ENCODE peak calls at places on chromosomes 12 and 14, in ten cellular contexts. One of them, this sample, is unnamed.

GRCh38 chr12:112664569-112664968 is 127.0 kb upstream of the RPH3A start:
- DNase-seq in spleen: no peak
- DNase-seq in PC-3: peak
- DNase-seq in pancreas: no peak
- DNase-seq in upper lobe of left lung: no peak
- DNase-seq in ascending aorta: no peak
- DNase-seq in Peyer's patch: no peak
- DNase-seq in uterus: no peak
- DNase-seq in fibroblast of lung: peak
- DNase-seq in IMR-90: no peak
- DNase-seq in this sample: no peak

GRCh38 chr14:40365305-40365704 is 933.1 kb upstream of the FBXO33 start:
- DNase-seq in fibroblast of lung: no peak
- DNase-seq in uterus: no peak
- DNase-seq in Peyer's patch: no peak
- DNase-seq in PC-3: no peak
- DNase-seq in IMR-90: no peak
- DNase-seq in pancreas: no peak
- DNase-seq in upper lobe of left lung: no peak
- DNase-seq in spleen: no peak
- DNase-seq in ascending aorta: no peak
- DNase-seq in this sample: no peak

GRCh38 chr12:25655702-25656101 is 102.6 kb upstream of the LMNTD1 start:
- DNase-seq in spleen: no peak
- DNase-seq in pancreas: no peak
- DNase-seq in PC-3: peak
- DNase-seq in Peyer's patch: no peak
- DNase-seq in upper lobe of left lung: no peak
- DNase-seq in fibroblast of lung: no peak
- DNase-seq in ascending aorta: no peak
- DNase-seq in uterus: no peak
- DNase-seq in IMR-90: no peak
- DNase-seq in this sample: no peak

GRCh38 chr12:120366884-120367251 is 2.1 kb downstream of the MSI1 start:
- DNase-seq in PC-3: no peak
- DNase-seq in fibroblast of lung: no peak
- DNase-seq in spleen: no peak
- DNase-seq in pancreas: no peak
- DNase-seq in IMR-90: no peak
- DNase-seq in uterus: no peak
- DNase-seq in Peyer's patch: no peak
- DNase-seq in ascending aorta: no peak
- DNase-seq in upper lobe of left lung: no peak
- DNase-seq in this sample: no peak

GRCh38 chr14:20684662-20685456 is 499 bp downstream of the RNASE4 start:
- DNase-seq in PC-3: peak
- DNase-seq in fibroblast of lung: peak
- DNase-seq in pancreas: no peak
- DNase-seq in IMR-90: peak
- DNase-seq in spleen: no peak
- DNase-seq in ascending aorta: peak
- DNase-seq in uterus: peak
- DNase-seq in Peyer's patch: peak
- DNase-seq in upper lobe of left lung: peak
- DNase-seq in this sample: no peak

GRCh38 chr12:126389215-126389841 is 1324.1 kb downstream of the AACS start:
- DNase-seq in Peyer's patch: no peak
- DNase-seq in ascending aorta: no peak
- DNase-seq in PC-3: no peak
- DNase-seq in pancreas: no peak
- DNase-seq in fibroblast of lung: peak
- DNase-seq in IMR-90: no peak
- DNase-seq in spleen: no peak
- DNase-seq in uterus: no peak
- DNase-seq in upper lobe of left lung: no peak
- DNase-seq in this sample: no peak

GRCh38 chr12:66187822-66188221 is 1.2 kb upstream of the IRAK3 start:
- DNase-seq in IMR-90: no peak
- DNase-seq in upper lobe of left lung: no peak
- DNase-seq in uterus: no peak
- DNase-seq in Peyer's patch: no peak
- DNase-seq in fibroblast of lung: no peak
- DNase-seq in PC-3: no peak
- DNase-seq in pancreas: no peak
- DNase-seq in ascending aorta: no peak
- DNase-seq in spleen: no peak
- DNase-seq in this sample: no peak

GRCh38 chr12:85779768-85780167 is 56.4 kb downstream of the RASSF9 start:
- DNase-seq in IMR-90: no peak
- DNase-seq in ascending aorta: no peak
- DNase-seq in PC-3: peak
- DNase-seq in uterus: no peak
- DNase-seq in spleen: no peak
- DNase-seq in pancreas: no peak
- DNase-seq in Peyer's patch: no peak
- DNase-seq in upper lobe of left lung: no peak
- DNase-seq in fibroblast of lung: no peak
- DNase-seq in this sample: no peak

GRCh38 chr14:49879683-49880204 is 13.1 kb upstream of the ARF6 start:
- DNase-seq in Peyer's patch: peak
- DNase-seq in pancreas: no peak
- DNase-seq in PC-3: peak
- DNase-seq in spleen: no peak
- DNase-seq in upper lobe of left lung: peak
- DNase-seq in IMR-90: peak
- DNase-seq in uterus: no peak
- DNase-seq in ascending aorta: no peak
- DNase-seq in fibroblast of lung: peak
- DNase-seq in this sample: peak

GRCh38 chr12:71392521-71393145 is 47.0 kb upstream of the LGR5 start:
- DNase-seq in spleen: no peak
- DNase-seq in uterus: no peak
- DNase-seq in IMR-90: peak
- DNase-seq in Peyer's patch: no peak
- DNase-seq in pancreas: no peak
- DNase-seq in upper lobe of left lung: no peak
- DNase-seq in ascending aorta: no peak
- DNase-seq in fibroblast of lung: peak
- DNase-seq in PC-3: peak
- DNase-seq in this sample: peak

GRCh38 chr14:99745307-99745951 is 47.8 kb upstream of the EML1 start:
- DNase-seq in spleen: no peak
- DNase-seq in IMR-90: peak
- DNase-seq in PC-3: no peak
- DNase-seq in ascending aorta: no peak
- DNase-seq in upper lobe of left lung: no peak
- DNase-seq in fibroblast of lung: peak
- DNase-seq in uterus: no peak
- DNase-seq in Peyer's patch: no peak
- DNase-seq in pancreas: no peak
- DNase-seq in this sample: no peak

GRCh38 chr12:124379938-124380754 is 85.3 kb downstream of the RFLNA start:
- DNase-seq in uterus: peak
- DNase-seq in Peyer's patch: peak
- DNase-seq in spleen: peak
- DNase-seq in ascending aorta: peak
- DNase-seq in PC-3: peak
- DNase-seq in fibroblast of lung: peak
- DNase-seq in upper lobe of left lung: peak
- DNase-seq in IMR-90: peak
- DNase-seq in pancreas: no peak
- DNase-seq in this sample: no peak
- TF ChIP-seq CTCF in uterus: peak
- TF ChIP-seq CTCF in Peyer's patch: no peak
- TF ChIP-seq CTCF in spleen: peak
- TF ChIP-seq CTCF in ascending aorta: peak
- TF ChIP-seq CTCF in PC-3: peak
- TF ChIP-seq CTCF in fibroblast of lung: peak
- TF ChIP-seq CTCF in upper lobe of left lung: peak
- TF ChIP-seq CTCF in IMR-90: peak
- TF ChIP-seq CTCF in pancreas: no peak
- TF ChIP-seq CTCF in this sample: no peak

GRCh38 chr12:108721824-108722223 is 9.5 kb downstream of the CORO1C start:
- DNase-seq in Peyer's patch: no peak
- DNase-seq in PC-3: no peak
- DNase-seq in pancreas: no peak
- DNase-seq in upper lobe of left lung: no peak
- DNase-seq in fibroblast of lung: no peak
- DNase-seq in IMR-90: no peak
- DNase-seq in uterus: no peak
- DNase-seq in ascending aorta: no peak
- DNase-seq in spleen: no peak
- DNase-seq in this sample: no peak

GRCh38 chr12:108722992-108723766 is 8.1 kb downstream of the CORO1C start:
- DNase-seq in Peyer's patch: no peak
- DNase-seq in fibroblast of lung: peak
- DNase-seq in IMR-90: peak
- DNase-seq in uterus: no peak
- DNase-seq in ascending aorta: no peak
- DNase-seq in pancreas: no peak
- DNase-seq in spleen: no peak
- DNase-seq in PC-3: peak
- DNase-seq in upper lobe of left lung: peak
- DNase-seq in this sample: no peak

GRCh38 chr12:108724054-108724889 is 7.0 kb downstream of the CORO1C start:
- DNase-seq in IMR-90: peak
- DNase-seq in ascending aorta: no peak
- DNase-seq in Peyer's patch: no peak
- DNase-seq in upper lobe of left lung: peak
- DNase-seq in fibroblast of lung: peak
- DNase-seq in spleen: no peak
- DNase-seq in pancreas: no peak
- DNase-seq in uterus: no peak
- DNase-seq in PC-3: peak
- DNase-seq in this sample: peak

GRCh38 chr12:108720757-108721514 is 10.4 kb downstream of the CORO1C start:
- DNase-seq in ascending aorta: no peak
- DNase-seq in IMR-90: no peak
- DNase-seq in fibroblast of lung: peak
- DNase-seq in upper lobe of left lung: no peak
- DNase-seq in pancreas: no peak
- DNase-seq in PC-3: peak
- DNase-seq in Peyer's patch: no peak
- DNase-seq in spleen: no peak
- DNase-seq in uterus: no peak
- DNase-seq in this sample: no peak

GRCh38 chr12:108722463-108722862 is 8.9 kb downstream of the CORO1C start:
- DNase-seq in pancreas: no peak
- DNase-seq in PC-3: no peak
- DNase-seq in Peyer's patch: no peak
- DNase-seq in spleen: no peak
- DNase-seq in fibroblast of lung: peak
- DNase-seq in IMR-90: no peak
- DNase-seq in uterus: no peak
- DNase-seq in upper lobe of left lung: no peak
- DNase-seq in ascending aorta: no peak
- DNase-seq in this sample: no peak
- H3K4me3 ChIP-seq in pancreas: no peak
- H3K4me3 ChIP-seq in PC-3: peak
- H3K4me3 ChIP-seq in Peyer's patch: no peak
- H3K4me3 ChIP-seq in spleen: no peak
- H3K4me3 ChIP-seq in fibroblast of lung: peak
- H3K4me3 ChIP-seq in IMR-90: no peak
- H3K4me3 ChIP-seq in uterus: no peak
- H3K4me3 ChIP-seq in upper lobe of left lung: no peak
- H3K4me3 ChIP-seq in ascending aorta: no peak
- H3K4me3 ChIP-seq in this sample: no peak

DNA sequence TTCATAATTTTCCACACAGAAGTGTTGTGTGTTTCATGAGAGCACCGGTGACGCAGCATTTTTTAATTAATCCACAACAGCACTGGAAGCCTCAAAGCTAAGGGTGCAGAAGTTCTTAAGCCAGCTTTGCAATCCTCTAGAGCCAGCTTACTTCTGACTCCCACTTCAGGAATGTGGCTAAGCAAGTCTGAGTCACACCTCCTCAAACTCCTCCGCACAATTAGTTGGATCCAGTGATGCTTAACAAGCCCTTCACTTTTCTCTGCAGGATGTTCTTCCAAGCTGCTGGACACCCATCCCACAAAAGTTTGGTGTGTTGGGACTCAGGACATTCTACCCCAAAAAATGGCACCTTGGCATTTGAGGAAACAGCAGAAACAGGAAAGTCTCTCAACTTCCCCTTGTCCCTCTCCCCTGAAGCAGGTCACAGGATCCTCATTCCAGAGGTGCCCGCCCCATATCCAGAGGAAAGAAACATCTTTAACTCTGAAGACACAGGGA is 210.0 kb downstream of the PPM1H start:
- DNase-seq in fibroblast of lung: peak
- DNase-seq in ascending aorta: peak
- DNase-seq in Peyer's patch: peak
- DNase-seq in upper lobe of left lung: peak
- DNase-seq in PC-3: peak
- DNase-seq in spleen: no peak
- DNase-seq in pancreas: no peak
- DNase-seq in uterus: peak
- DNase-seq in IMR-90: peak
- DNase-seq in this sample: no peak
- H3K27ac ChIP-seq in fibroblast of lung: peak
- H3K27ac ChIP-seq in ascending aorta: peak
- H3K27ac ChIP-seq in Peyer's patch: no peak
- H3K27ac ChIP-seq in upper lobe of left lung: no peak
- H3K27ac ChIP-seq in PC-3: peak
- H3K27ac ChIP-seq in spleen: no peak
- H3K27ac ChIP-seq in pancreas: no peak
- H3K27ac ChIP-seq in uterus: peak
- H3K27ac ChIP-seq in IMR-90: peak
- H3K27ac ChIP-seq in this sample: no peak

DNA sequence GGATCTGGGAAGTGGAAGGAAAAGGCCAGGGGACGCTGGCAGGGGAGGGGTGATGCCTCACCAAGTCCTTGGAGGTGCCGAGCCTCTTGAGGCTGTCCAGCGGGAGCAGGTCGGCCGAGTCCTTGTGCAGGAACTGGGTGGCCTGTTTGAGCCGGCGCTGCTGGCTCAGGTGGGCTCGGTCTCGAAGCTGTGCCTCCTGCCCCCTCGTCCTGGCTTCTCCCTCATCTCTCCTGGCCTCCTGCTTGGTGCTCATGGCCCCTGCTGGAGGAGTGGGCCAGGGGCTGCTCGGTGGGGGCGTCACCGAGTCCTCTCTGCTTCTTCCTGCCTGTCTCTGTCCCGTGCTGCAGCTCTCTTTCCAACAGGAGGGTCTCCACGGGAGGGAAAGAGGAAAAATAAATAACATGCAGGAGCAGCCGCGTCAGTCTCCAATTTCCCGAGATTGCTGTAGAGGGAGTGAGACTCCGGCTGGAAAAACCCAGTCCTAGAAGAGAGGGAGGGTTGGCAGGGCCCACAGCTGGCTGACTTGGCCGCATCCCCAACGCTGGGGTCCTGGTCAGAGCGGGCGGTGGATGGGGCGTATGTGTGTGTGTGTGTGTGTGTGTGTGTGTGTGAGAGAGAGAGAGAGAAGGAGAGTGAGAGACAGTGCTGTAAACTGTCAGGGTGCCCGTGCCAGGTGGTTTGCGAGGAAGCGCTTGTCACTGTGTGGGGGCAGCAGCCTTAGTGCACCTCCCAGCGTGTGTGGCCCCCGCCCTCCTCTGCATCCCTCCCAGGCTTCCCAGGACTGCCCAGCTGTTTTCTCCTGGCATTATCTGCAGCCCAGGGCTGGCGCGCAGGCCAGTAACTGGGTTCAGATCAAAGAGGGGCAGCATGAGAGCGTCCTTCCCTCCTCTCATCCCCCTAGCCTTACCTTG is at the start of gene NRIP2:
- DNase-seq in Peyer's patch: no peak
- DNase-seq in ascending aorta: no peak
- DNase-seq in PC-3: no peak
- DNase-seq in uterus: peak
- DNase-seq in upper lobe of left lung: no peak
- DNase-seq in IMR-90: peak
- DNase-seq in spleen: no peak
- DNase-seq in fibroblast of lung: peak
- DNase-seq in pancreas: peak
- DNase-seq in this sample: no peak
- TF ChIP-seq CTCF in Peyer's patch: no peak
- TF ChIP-seq CTCF in ascending aorta: no peak
- TF ChIP-seq CTCF in PC-3: no peak
- TF ChIP-seq CTCF in uterus: peak
- TF ChIP-seq CTCF in upper lobe of left lung: no peak
- TF ChIP-seq CTCF in IMR-90: peak
- TF ChIP-seq CTCF in spleen: no peak
- TF ChIP-seq CTCF in fibroblast of lung: peak
- TF ChIP-seq CTCF in pancreas: no peak
- TF ChIP-seq CTCF in this sample: no peak

This sample was measured in OCI-LY7.